ENCODE peak calls at places on chromosomes 3 and 15, in eight cellular contexts. One of them, this sample, is unnamed. For H3K4me1, the result is how much of the 10 kb centered on the place peaks cover.

GRCh38 chr3:149001727-149002126 is 10.4 kb downstream of the GYG1 start:
- DNase-seq in endodermal cell: no peak
- DNase-seq in A549: no peak
- DNase-seq in CD8-positive, alpha-beta memory T cell: no peak
- DNase-seq in upper lobe of left lung: no peak
- DNase-seq in upper lobe of right lung: no peak
- DNase-seq in psoas muscle: no peak
- DNase-seq in lower lobe of right lung: no peak
- DNase-seq in this sample: no peak

GRCh38 chr3:185693985-185694675 is 108.0 kb downstream of the SENP2 start:
- DNase-seq in endodermal cell: no peak
- DNase-seq in A549: no peak
- DNase-seq in CD8-positive, alpha-beta memory T cell: no peak
- DNase-seq in upper lobe of left lung: no peak
- DNase-seq in upper lobe of right lung: no peak
- DNase-seq in psoas muscle: no peak
- DNase-seq in lower lobe of right lung: no peak
- DNase-seq in this sample: no peak

GRCh38 chr3:40557558-40558161 is 32.9 kb downstream of the ZNF621 start:
- DNase-seq in endodermal cell: no peak
- DNase-seq in A549: no peak
- DNase-seq in CD8-positive, alpha-beta memory T cell: no peak
- DNase-seq in upper lobe of left lung: no peak
- DNase-seq in upper lobe of right lung: no peak
- DNase-seq in psoas muscle: no peak
- DNase-seq in lower lobe of right lung: no peak
- DNase-seq in this sample: no peak

GRCh38 chr15:66356359-66357236 is at the start of gene TIPIN:
- DNase-seq in endodermal cell: peak
- DNase-seq in A549: peak
- DNase-seq in CD8-positive, alpha-beta memory T cell: peak
- DNase-seq in upper lobe of left lung: peak
- DNase-seq in upper lobe of right lung: peak
- DNase-seq in psoas muscle: peak
- DNase-seq in lower lobe of right lung: peak
- DNase-seq in this sample: peak

GRCh38 chr3:30180305-30181275 is 425.8 kb upstream of the TGFBR2 start:
- DNase-seq in endodermal cell: no peak
- DNase-seq in A549: no peak
- DNase-seq in CD8-positive, alpha-beta memory T cell: no peak
- DNase-seq in upper lobe of left lung: no peak
- DNase-seq in upper lobe of right lung: no peak
- DNase-seq in psoas muscle: no peak
- DNase-seq in lower lobe of right lung: no peak
- DNase-seq in this sample: no peak

GRCh38 chr3:131658771-131659170 is 156.0 kb upstream of the MRPL3 start:
- DNase-seq in endodermal cell: no peak
- DNase-seq in A549: no peak
- DNase-seq in CD8-positive, alpha-beta memory T cell: no peak
- DNase-seq in upper lobe of left lung: no peak
- DNase-seq in upper lobe of right lung: no peak
- DNase-seq in psoas muscle: no peak
- DNase-seq in lower lobe of right lung: no peak
- DNase-seq in this sample: no peak

GRCh38 chr3:39295184-39295775 is 15.4 kb upstream of the CX3CR1 start:
- DNase-seq in endodermal cell: no peak
- DNase-seq in A549: no peak
- DNase-seq in CD8-positive, alpha-beta memory T cell: no peak
- DNase-seq in upper lobe of left lung: no peak
- DNase-seq in upper lobe of right lung: no peak
- DNase-seq in psoas muscle: no peak
- DNase-seq in lower lobe of right lung: no peak
- DNase-seq in this sample: no peak

GRCh38 chr15:100765458-100766224 is 114.0 kb upstream of the ALDH1A3 start:
- DNase-seq in endodermal cell: peak
- DNase-seq in A549: no peak
- DNase-seq in CD8-positive, alpha-beta memory T cell: no peak
- DNase-seq in upper lobe of left lung: no peak
- DNase-seq in upper lobe of right lung: peak
- DNase-seq in psoas muscle: peak
- DNase-seq in lower lobe of right lung: no peak
- DNase-seq in this sample: peak

GRCh38 chr3:129694228-129694627 is 87.8 kb upstream of the PLXND1 start:
- DNase-seq in endodermal cell: no peak
- DNase-seq in A549: no peak
- DNase-seq in CD8-positive, alpha-beta memory T cell: no peak
- DNase-seq in upper lobe of left lung: no peak
- DNase-seq in upper lobe of right lung: no peak
- DNase-seq in psoas muscle: no peak
- DNase-seq in lower lobe of right lung: no peak
- DNase-seq in this sample: no peak

GRCh38 chr15:57421540-57421939 is 45.2 kb downstream of the CGNL1 start:
- DNase-seq in endodermal cell: peak
- DNase-seq in A549: no peak
- DNase-seq in CD8-positive, alpha-beta memory T cell: no peak
- DNase-seq in upper lobe of left lung: peak
- DNase-seq in upper lobe of right lung: no peak
- DNase-seq in psoas muscle: no peak
- DNase-seq in lower lobe of right lung: no peak
- DNase-seq in this sample: no peak

GRCh38 chr15:45393851-45394250 is 15.5 kb upstream of the GATM start:
- DNase-seq in endodermal cell: peak
- DNase-seq in A549: peak
- DNase-seq in CD8-positive, alpha-beta memory T cell: no peak
- DNase-seq in upper lobe of left lung: no peak
- DNase-seq in upper lobe of right lung: no peak
- DNase-seq in psoas muscle: no peak
- DNase-seq in lower lobe of right lung: no peak
- DNase-seq in this sample: no peak

GRCh38 chr15:62969442-62970089 is 73.0 kb upstream of the TPM1 start:
- DNase-seq in endodermal cell: no peak
- DNase-seq in A549: no peak
- DNase-seq in CD8-positive, alpha-beta memory T cell: no peak
- DNase-seq in upper lobe of left lung: no peak
- DNase-seq in upper lobe of right lung: no peak
- DNase-seq in psoas muscle: no peak
- DNase-seq in lower lobe of right lung: no peak
- DNase-seq in this sample: no peak

GRCh38 chr3:149151843-149152242 is 22.4 kb downstream of the HPS3 start:
- DNase-seq in endodermal cell: no peak
- DNase-seq in A549: no peak
- DNase-seq in CD8-positive, alpha-beta memory T cell: no peak
- DNase-seq in upper lobe of left lung: peak
- DNase-seq in upper lobe of right lung: no peak
- DNase-seq in psoas muscle: no peak
- DNase-seq in lower lobe of right lung: no peak
- DNase-seq in this sample: no peak

GRCh38 chr15:57500979-57501576 is 90.6 kb upstream of the MYZAP start:
- DNase-seq in endodermal cell: peak
- DNase-seq in A549: peak
- DNase-seq in CD8-positive, alpha-beta memory T cell: no peak
- DNase-seq in upper lobe of left lung: no peak
- DNase-seq in upper lobe of right lung: no peak
- DNase-seq in psoas muscle: no peak
- DNase-seq in lower lobe of right lung: no peak
- DNase-seq in this sample: no peak

GRCh38 chr3:131804565-131805133 is 230.2 kb downstream of the CPNE4 start:
- DNase-seq in endodermal cell: no peak
- DNase-seq in A549: no peak
- DNase-seq in CD8-positive, alpha-beta memory T cell: no peak
- DNase-seq in upper lobe of left lung: no peak
- DNase-seq in upper lobe of right lung: no peak
- DNase-seq in psoas muscle: no peak
- DNase-seq in lower lobe of right lung: no peak
- DNase-seq in this sample: no peak

GRCh38 chr3:45929042-45929679 is 14.1 kb upstream of the CXCR6 start:
- DNase-seq in endodermal cell: peak
- DNase-seq in A549: peak
- DNase-seq in CD8-positive, alpha-beta memory T cell: peak
- DNase-seq in upper lobe of left lung: no peak
- DNase-seq in upper lobe of right lung: peak
- DNase-seq in psoas muscle: peak
- DNase-seq in lower lobe of right lung: no peak
- DNase-seq in this sample: no peak

GRCh38 chr3:45639044-45639392 is 44.5 kb downstream of the LIMD1 start:
- DNase-seq in endodermal cell: no peak
- DNase-seq in A549: peak
- DNase-seq in CD8-positive, alpha-beta memory T cell: no peak
- DNase-seq in upper lobe of left lung: no peak
- DNase-seq in upper lobe of right lung: no peak
- DNase-seq in psoas muscle: no peak
- DNase-seq in lower lobe of right lung: no peak
- DNase-seq in this sample: no peak

GRCh38 chr3:165526367-165526766 is 310.9 kb downstream of the BCHE start:
- DNase-seq in endodermal cell: peak
- DNase-seq in A549: no peak
- DNase-seq in CD8-positive, alpha-beta memory T cell: no peak
- DNase-seq in upper lobe of left lung: no peak
- DNase-seq in upper lobe of right lung: no peak
- DNase-seq in psoas muscle: no peak
- DNase-seq in lower lobe of right lung: no peak
- DNase-seq in this sample: no peak
- H3K4me1 ChIP-seq in endodermal cell: under half
- H3K4me1 ChIP-seq in A549: under half
- H3K4me1 ChIP-seq in CD8-positive, alpha-beta memory T cell: under half
- H3K4me1 ChIP-seq in upper lobe of left lung: under half
- H3K4me1 ChIP-seq in upper lobe of right lung: under half
- H3K4me1 ChIP-seq in psoas muscle: under half
- H3K4me1 ChIP-seq in lower lobe of right lung: under half
- H3K4me1 ChIP-seq in this sample: under half

GRCh38 chr15:80820092-80820491 is 40.9 kb downstream of the CEMIP start:
- DNase-seq in endodermal cell: no peak
- DNase-seq in A549: no peak
- DNase-seq in CD8-positive, alpha-beta memory T cell: no peak
- DNase-seq in upper lobe of left lung: no peak
- DNase-seq in upper lobe of right lung: no peak
- DNase-seq in psoas muscle: no peak
- DNase-seq in lower lobe of right lung: no peak
- DNase-seq in this sample: no peak
- H3K4me1 ChIP-seq in endodermal cell: under half
- H3K4me1 ChIP-seq in A549: under half
- H3K4me1 ChIP-seq in CD8-positive, alpha-beta memory T cell: under half
- H3K4me1 ChIP-seq in upper lobe of left lung: under half
- H3K4me1 ChIP-seq in upper lobe of right lung: under half
- H3K4me1 ChIP-seq in psoas muscle: under half
- H3K4me1 ChIP-seq in lower lobe of right lung: under half
- H3K4me1 ChIP-seq in this sample: under half

GRCh38 chr15:60583194-60583593 is 104.3 kb upstream of the ICE2 start:
- DNase-seq in endodermal cell: no peak
- DNase-seq in A549: no peak
- DNase-seq in CD8-positive, alpha-beta memory T cell: no peak
- DNase-seq in upper lobe of left lung: no peak
- DNase-seq in upper lobe of right lung: no peak
- DNase-seq in psoas muscle: no peak
- DNase-seq in lower lobe of right lung: no peak
- DNase-seq in this sample: no peak

GRCh38 chr15:60583946-60584345 is 105.0 kb upstream of the ICE2 start:
- DNase-seq in endodermal cell: peak
- DNase-seq in A549: peak
- DNase-seq in CD8-positive, alpha-beta memory T cell: no peak
- DNase-seq in upper lobe of left lung: peak
- DNase-seq in upper lobe of right lung: no peak
- DNase-seq in psoas muscle: no peak
- DNase-seq in lower lobe of right lung: no peak
- DNase-seq in this sample: no peak

GRCh38 chr15:60584355-60585023 is 105.5 kb upstream of the ICE2 start:
- DNase-seq in endodermal cell: no peak
- DNase-seq in A549: no peak
- DNase-seq in CD8-positive, alpha-beta memory T cell: peak
- DNase-seq in upper lobe of left lung: no peak
- DNase-seq in upper lobe of right lung: no peak
- DNase-seq in psoas muscle: no peak
- DNase-seq in lower lobe of right lung: no peak
- DNase-seq in this sample: no peak

GRCh38 chr15:60580650-60581415 is 101.9 kb upstream of the ICE2 start:
- DNase-seq in endodermal cell: no peak
- DNase-seq in A549: no peak
- DNase-seq in CD8-positive, alpha-beta memory T cell: peak
- DNase-seq in upper lobe of left lung: no peak
- DNase-seq in upper lobe of right lung: no peak
- DNase-seq in psoas muscle: no peak
- DNase-seq in lower lobe of right lung: no peak
- DNase-seq in this sample: no peak

DNA sequence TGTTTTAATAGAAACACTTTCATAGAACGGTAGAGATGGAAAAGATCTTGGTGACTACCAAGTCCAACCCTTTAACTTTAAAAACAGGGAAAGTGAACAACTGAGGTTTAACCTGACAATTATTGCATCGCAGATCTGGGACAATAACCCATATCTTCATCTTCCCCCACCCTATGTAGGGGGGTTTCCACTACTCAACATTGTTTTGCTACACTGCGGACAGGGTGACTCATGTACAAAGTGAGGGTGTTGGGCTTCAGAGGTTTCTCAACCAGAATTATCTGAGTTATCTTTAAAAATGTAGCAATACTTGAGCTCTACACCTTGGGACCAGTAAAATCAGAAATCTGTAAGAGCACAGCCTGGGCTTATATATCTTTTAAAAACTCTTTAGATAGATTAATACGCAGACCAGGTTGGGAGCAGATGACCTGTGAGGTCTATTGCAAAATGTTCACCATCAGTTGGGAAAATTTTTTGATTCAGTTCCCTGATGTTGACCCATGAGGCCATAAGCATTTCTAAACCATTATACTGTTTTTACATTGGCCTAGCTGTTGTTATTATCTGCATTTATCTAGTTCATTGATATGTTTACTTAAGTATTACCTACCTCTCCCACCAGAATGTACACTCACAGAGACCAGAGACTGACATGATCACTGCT is 103.6 kb upstream of the ICE2 start:
- DNase-seq in endodermal cell: no peak
- DNase-seq in A549: no peak
- DNase-seq in CD8-positive, alpha-beta memory T cell: peak
- DNase-seq in upper lobe of left lung: no peak
- DNase-seq in upper lobe of right lung: no peak
- DNase-seq in psoas muscle: no peak
- DNase-seq in lower lobe of right lung: no peak
- DNase-seq in this sample: no peak
- H3K4me1 ChIP-seq in endodermal cell: under half
- H3K4me1 ChIP-seq in A549: under half
- H3K4me1 ChIP-seq in CD8-positive, alpha-beta memory T cell: half or more
- H3K4me1 ChIP-seq in upper lobe of left lung: under half
- H3K4me1 ChIP-seq in upper lobe of right lung: under half
- H3K4me1 ChIP-seq in psoas muscle: half or more
- H3K4me1 ChIP-seq in lower lobe of right lung: half or more
- H3K4me1 ChIP-seq in this sample: under half

DNA sequence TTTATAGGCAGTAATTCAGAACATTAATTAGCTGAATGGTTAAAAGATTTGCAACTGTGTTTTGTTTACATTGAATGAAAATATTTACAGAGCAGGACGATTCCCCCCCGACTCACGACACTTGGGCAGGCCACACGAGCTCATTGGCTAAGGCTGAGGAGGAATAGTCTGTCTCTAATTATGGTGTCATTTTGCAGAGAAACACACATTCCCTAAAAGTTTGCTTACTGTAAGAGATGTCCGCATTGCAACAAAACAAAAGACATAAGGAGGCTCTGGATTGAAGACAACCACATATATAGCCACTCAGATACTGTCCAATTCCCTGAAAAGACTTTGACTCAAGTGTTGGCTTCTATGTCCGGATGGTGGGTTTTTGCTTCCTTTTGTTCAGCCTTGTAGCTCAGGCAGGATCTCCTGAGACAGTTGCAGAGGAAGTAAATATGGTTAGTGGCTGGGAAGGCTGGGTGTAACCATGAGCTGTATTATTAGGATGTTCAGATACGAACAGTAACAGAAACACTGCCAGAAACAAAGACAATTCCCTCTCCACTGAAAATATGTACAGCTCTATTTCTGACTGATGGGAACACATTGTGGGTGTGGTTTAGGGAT is 170.4 kb downstream of the KLHL25 start:
- DNase-seq in endodermal cell: no peak
- DNase-seq in A549: no peak
- DNase-seq in CD8-positive, alpha-beta memory T cell: no peak
- DNase-seq in upper lobe of left lung: no peak
- DNase-seq in upper lobe of right lung: no peak
- DNase-seq in psoas muscle: no peak
- DNase-seq in lower lobe of right lung: no peak
- DNase-seq in this sample: no peak
- H3K4me1 ChIP-seq in endodermal cell: under half
- H3K4me1 ChIP-seq in A549: under half
- H3K4me1 ChIP-seq in CD8-positive, alpha-beta memory T cell: half or more
- H3K4me1 ChIP-seq in upper lobe of left lung: half or more
- H3K4me1 ChIP-seq in upper lobe of right lung: half or more
- H3K4me1 ChIP-seq in psoas muscle: half or more
- H3K4me1 ChIP-seq in lower lobe of right lung: half or more
- H3K4me1 ChIP-seq in this sample: under half